ENCODE peak calls at places on chromosomes 16 and 17, in eight cellular contexts. Q is activated CD4-positive, alpha-beta memory T cell treated with anti-CD3 and anti-CD28 coated beads, Interleukin-2, amount 10 ng/mL, durations not matched to agents 7 days and 5 days; D is T follicular helper cell; U is NCI-H82; Y is stimulated activated CD8-positive, alpha-beta memory T cell treated with anti-CD3 and anti-CD28 coated beads, Interleukin-7, amount 100 ng/mL, for 1 hour; F is CD4-positive, alpha-beta memory T cell; G is SHP77; P is T-helper 2 cell. I is an unnamed sample.
A peak's percentile ranks its signal among the peaks of the same experiment; 100 is the strongest.

GRCh38 chr16:72666267-72666666 is 381.7 kb downstream of the ZFHX3 start:
- DNase-seq in F (no peak), U (no peak), G (no peak), Q (no peak), Y (no peak), P (no peak), D (no peak), I (peak; percentile 31)

GRCh38 chr16:19771040-19771439 is 53.0 kb downstream of the IQCK start:
- DNase-seq in D (no peak), U (no peak), P (no peak), Y (no peak), F (no peak), Q (no peak), G (no peak), I (no peak)

GRCh38 chr16:72025404-72026114 is 17.0 kb downstream of the DHODH start:
- DNase-seq in D (no peak), P (no peak), Q (no peak), U (no peak), F (no peak), G (no peak), Y (no peak), I (no peak)

GRCh38 chr17:52696362-52696761 is 537.8 kb upstream of the CA10 start:
- DNase-seq in D (no peak), U (no peak), Y (no peak), F (no peak), G (no peak), Q (no peak), P (no peak), I (no peak)

GRCh38 chr17:50066995-50067394 is 11.1 kb downstream of the ITGA3 start:
- DNase-seq in U (no peak), Q (no peak), G (no peak), P (no peak), F (no peak), Y (no peak), D (no peak), I (no peak)

GRCh38 chr17:79188048-79188447 is 113.4 kb downstream of the ENGASE start:
- DNase-seq in Q (peak; percentile 20), G (no peak), D (no peak), Y (no peak), U (peak; percentile 82), P (no peak), F (no peak), I (no peak)

GRCh38 chr17:11564483-11565380 is 33.5 kb upstream of the DNAH9 start:
- DNase-seq in G (no peak), F (no peak), D (no peak), U (no peak), Q (no peak), P (no peak), Y (no peak), I (no peak)

GRCh38 chr17:33750943-33751701 is 458.0 kb upstream of the ASIC2 start:
- DNase-seq in P (peak; percentile 53), Y (peak; percentile 24), D (peak; percentile 45), G (no peak), F (peak; percentile 55), U (peak; percentile 76), Q (peak; percentile 73), I (peak; percentile 59)

GRCh38 chr17:11880714-11881113 is 116.6 kb downstream of the ZNF18 start:
- DNase-seq in Y (no peak), D (no peak), U (peak; percentile 87), Q (no peak), F (no peak), P (no peak), G (peak; percentile 35), I (no peak)

GRCh38 chr16:51242281-51242994 is 91.4 kb upstream of the SALL1 start:
- DNase-seq in Q (no peak), U (no peak), P (no peak), F (no peak), Y (no peak), D (no peak), G (no peak), I (no peak)

GRCh38 chr17:30312218-30312617 is 20.5 kb upstream of the BLMH start:
- DNase-seq in Y (no peak), D (no peak), F (no peak), P (no peak), Q (no peak), U (no peak), G (no peak), I (no peak)

GRCh38 chr17:57868007-57868774 is 18.3 kb upstream of the MRPS23 start:
- DNase-seq in U (peak; percentile 100), F (no peak), D (no peak), P (no peak), Y (no peak), Q (no peak), G (peak; percentile 32), I (peak; percentile 94)

GRCh38 chr17:53765609-53766008 is 57.1 kb upstream of the KIF2B start:
- DNase-seq in P (no peak), Y (no peak), U (no peak), Q (no peak), G (no peak), F (no peak), D (no peak), I (no peak)

GRCh38 chr17:63555475-63556156 is 5.3 kb downstream of the DCAF7 start:
- DNase-seq in Q (no peak), D (no peak), P (no peak), U (no peak), F (no peak), Y (no peak), G (no peak), I (no peak)

GRCh38 chr16:10629592-10629963 is 49.2 kb upstream of the EMP2 start:
- DNase-seq in Y (no peak), Q (no peak), D (no peak), G (no peak), U (no peak), P (no peak), F (no peak), I (no peak)

GRCh38 chr16:48409839-48410610 is 24.8 kb upstream of the SIAH1 start:
- DNase-seq in G (no peak), P (no peak), D (no peak), U (no peak), F (no peak), Q (no peak), Y (no peak), I (peak; percentile 95)

GRCh38 chr16:18792836-18793433 is 2.8 kb upstream of the RPS15A start:
- DNase-seq in D (no peak), F (no peak), P (no peak), U (no peak), G (no peak), Y (no peak), Q (no peak), I (peak; percentile 60)

GRCh38 chr17:246851-247421 is 65.5 kb upstream of the DOC2B start:
- DNase-seq in P (no peak), U (no peak), Q (no peak), G (no peak), D (no peak), F (no peak), Y (no peak), I (no peak)

GRCh38 chr16:87694441-87695125 is 71.2 kb downstream of the KLHDC4 start:
- DNase-seq in G (no peak), D (no peak), Y (no peak), Q (no peak), F (no peak), P (no peak), U (no peak), I (no peak)

GRCh38 chr17:81347437-81347836 is 47.8 kb upstream of the BAHCC1 start:
- DNase-seq in G (no peak), F (no peak), P (no peak), U (no peak), Y (no peak), D (no peak), Q (no peak), I (no peak)

GRCh38 chr16:81645303-81645702 is 133.8 kb upstream of the PLCG2 start:
- DNase-seq in F (no peak), G (peak; percentile 80), Y (no peak), Q (no peak), D (no peak), P (no peak), U (no peak), I (peak; percentile 97)

GRCh38 chr16:3999479-3999868 is 116.8 kb downstream of the ADCY9 start:
- DNase-seq in G (no peak), U (peak; percentile 80), D (no peak), Y (no peak), P (no peak), Q (no peak), F (no peak), I (peak; percentile 81)

GRCh38 chr17:42310281-42311156 is 22.2 kb downstream of the STAT5A start:
- DNase-seq in G (no peak), Y (no peak), F (no peak), Q (no peak), D (no peak), U (no peak), P (no peak), I (no peak)

GRCh38 chr16:70588565-70588964 is 57.8 kb upstream of the IL34 start:
- DNase-seq in Q (no peak), D (no peak), Y (no peak), F (no peak), P (no peak), G (no peak), U (no peak), I (peak; percentile 53)

GRCh38 chr17:4073983-4074830 is 68.6 kb downstream of the ZZEF1 start:
- DNase-seq in P (no peak), D (no peak), U (no peak), Y (no peak), F (no peak), Q (no peak), G (no peak), I (no peak)

GRCh38 chr16:61879306-61879705 is 156.9 kb downstream of the CDH8 start:
- DNase-seq in Q (no peak), G (no peak), D (no peak), F (no peak), U (no peak), Y (no peak), P (no peak), I (no peak)

GRCh38 chr17:66296289-66296725 is 6.1 kb upstream of the PRKCA start:
- DNase-seq in P (no peak), D (no peak), Q (no peak), Y (no peak), F (no peak), G (no peak), U (no peak), I (no peak)